ENCODE peak calls at places on chromosomes 4 and X, in nine cellular contexts. One of them, this sample, is unnamed.

GRCh38 chrX:24364326-24364725 is 3.9 kb downstream of the SUPT20HL1 start:
- DNase-seq in lower lobe of right lung: no peak
- DNase-seq in BJ: no peak
- DNase-seq in neuronal stem cell: no peak
- DNase-seq in neural progenitor cell: no peak
- DNase-seq in PC-9: no peak
- DNase-seq in right lobe of liver: no peak
- DNase-seq in pancreas: no peak
- DNase-seq in AG10803: no peak
- DNase-seq in this sample: no peak

GRCh38 chrX:126137899-126138298 is 28.2 kb downstream of the DCAF12L2 start:
- DNase-seq in lower lobe of right lung: no peak
- DNase-seq in BJ: no peak
- DNase-seq in neuronal stem cell: no peak
- DNase-seq in neural progenitor cell: peak; percentile 10
- DNase-seq in PC-9: no peak
- DNase-seq in right lobe of liver: no peak
- DNase-seq in pancreas: no peak
- DNase-seq in AG10803: no peak
- DNase-seq in this sample: no peak

GRCh38 chr4:41887821-41888699 is 47.2 kb upstream of the TMEM33 start:
- DNase-seq in lower lobe of right lung: no peak
- DNase-seq in BJ: peak; percentile 1
- DNase-seq in neuronal stem cell: no peak
- DNase-seq in neural progenitor cell: peak; percentile 61
- DNase-seq in PC-9: no peak
- DNase-seq in right lobe of liver: no peak
- DNase-seq in pancreas: no peak
- DNase-seq in AG10803: peak; percentile 48
- DNase-seq in this sample: peak; percentile 13

GRCh38 chrX:50111762-50112161 is 89.0 kb downstream of the AKAP4 start:
- DNase-seq in lower lobe of right lung: peak; percentile 42
- DNase-seq in BJ: no peak
- DNase-seq in neuronal stem cell: no peak
- DNase-seq in neural progenitor cell: no peak
- DNase-seq in PC-9: no peak
- DNase-seq in right lobe of liver: no peak
- DNase-seq in pancreas: peak; percentile 60
- DNase-seq in AG10803: no peak
- DNase-seq in this sample: no peak

GRCh38 chr4:186699298-186699697 is 24.4 kb downstream of the FAT1 start:
- DNase-seq in lower lobe of right lung: no peak
- DNase-seq in BJ: no peak
- DNase-seq in neuronal stem cell: no peak
- DNase-seq in neural progenitor cell: no peak
- DNase-seq in PC-9: no peak
- DNase-seq in right lobe of liver: no peak
- DNase-seq in pancreas: peak; percentile 48
- DNase-seq in AG10803: peak; percentile 27
- DNase-seq in this sample: no peak

GRCh38 chr4:88219099-88219498 is 60.7 kb upstream of the ABCG2 start:
- DNase-seq in lower lobe of right lung: no peak
- DNase-seq in BJ: no peak
- DNase-seq in neuronal stem cell: peak; percentile 33
- DNase-seq in neural progenitor cell: peak; percentile 53
- DNase-seq in PC-9: no peak
- DNase-seq in right lobe of liver: no peak
- DNase-seq in pancreas: no peak
- DNase-seq in AG10803: peak; percentile 59
- DNase-seq in this sample: no peak

GRCh38 chr4:103400405-103400804 is 202.3 kb upstream of the CENPE start:
- DNase-seq in lower lobe of right lung: no peak
- DNase-seq in BJ: no peak
- DNase-seq in neuronal stem cell: no peak
- DNase-seq in neural progenitor cell: no peak
- DNase-seq in PC-9: no peak
- DNase-seq in right lobe of liver: no peak
- DNase-seq in pancreas: no peak
- DNase-seq in AG10803: no peak
- DNase-seq in this sample: peak; percentile 5

GRCh38 chr4:55727746-55728145 is 91.6 kb upstream of the NMU start:
- DNase-seq in lower lobe of right lung: no peak
- DNase-seq in BJ: no peak
- DNase-seq in neuronal stem cell: no peak
- DNase-seq in neural progenitor cell: no peak
- DNase-seq in PC-9: no peak
- DNase-seq in right lobe of liver: no peak
- DNase-seq in pancreas: no peak
- DNase-seq in AG10803: no peak
- DNase-seq in this sample: no peak

GRCh38 chr4:15792974-15793373 is 14.8 kb downstream of the CD38 start:
- DNase-seq in lower lobe of right lung: no peak
- DNase-seq in BJ: no peak
- DNase-seq in neuronal stem cell: no peak
- DNase-seq in neural progenitor cell: no peak
- DNase-seq in PC-9: no peak
- DNase-seq in right lobe of liver: no peak
- DNase-seq in pancreas: no peak
- DNase-seq in AG10803: no peak
- DNase-seq in this sample: no peak

GRCh38 chrX:154531626-154532025 is 15.0 kb downstream of the G6PD start:
- DNase-seq in lower lobe of right lung: peak; percentile 58
- DNase-seq in BJ: no peak
- DNase-seq in neuronal stem cell: no peak
- DNase-seq in neural progenitor cell: no peak
- DNase-seq in PC-9: no peak
- DNase-seq in right lobe of liver: no peak
- DNase-seq in pancreas: no peak
- DNase-seq in AG10803: no peak
- DNase-seq in this sample: no peak

GRCh38 chr4:53365486-53366300 is at the start of gene SCFD2:
- DNase-seq in lower lobe of right lung: peak; percentile 98
- DNase-seq in BJ: peak; percentile 76
- DNase-seq in neuronal stem cell: peak; percentile 89
- DNase-seq in neural progenitor cell: peak; percentile 95
- DNase-seq in PC-9: peak; percentile 90
- DNase-seq in right lobe of liver: peak; percentile 99
- DNase-seq in pancreas: peak; percentile 95
- DNase-seq in AG10803: peak; percentile 96
- DNase-seq in this sample: peak; percentile 83

GRCh38 chr4:53365121-53365485 is 758 bp downstream of the SCFD2 start:
- DNase-seq in lower lobe of right lung: no peak
- DNase-seq in BJ: no peak
- DNase-seq in neuronal stem cell: no peak
- DNase-seq in neural progenitor cell: peak; percentile 37
- DNase-seq in PC-9: no peak
- DNase-seq in right lobe of liver: no peak
- DNase-seq in pancreas: no peak
- DNase-seq in AG10803: no peak
- DNase-seq in this sample: no peak

GRCh38 chr4:53364624-53365023 is 1.2 kb downstream of the SCFD2 start:
- DNase-seq in lower lobe of right lung: no peak
- DNase-seq in BJ: no peak
- DNase-seq in neuronal stem cell: no peak
- DNase-seq in neural progenitor cell: no peak
- DNase-seq in PC-9: no peak
- DNase-seq in right lobe of liver: no peak
- DNase-seq in pancreas: no peak
- DNase-seq in AG10803: no peak
- DNase-seq in this sample: no peak

GRCh38 chr4:53362093-53362492 is 3.8 kb downstream of the SCFD2 start:
- DNase-seq in lower lobe of right lung: no peak
- DNase-seq in BJ: no peak
- DNase-seq in neuronal stem cell: no peak
- DNase-seq in neural progenitor cell: no peak
- DNase-seq in PC-9: no peak
- DNase-seq in right lobe of liver: no peak
- DNase-seq in pancreas: no peak
- DNase-seq in AG10803: no peak
- DNase-seq in this sample: no peak

GRCh38 chr4:53361451-53361850 is 4.4 kb downstream of the SCFD2 start:
- DNase-seq in lower lobe of right lung: no peak
- DNase-seq in BJ: no peak
- DNase-seq in neuronal stem cell: no peak
- DNase-seq in neural progenitor cell: no peak
- DNase-seq in PC-9: no peak
- DNase-seq in right lobe of liver: no peak
- DNase-seq in pancreas: no peak
- DNase-seq in AG10803: peak; percentile 50
- DNase-seq in this sample: no peak
- H3K4me3 ChIP-seq in lower lobe of right lung: no peak overlapping the region
- H3K4me3 ChIP-seq in BJ: no peak overlapping the region
- H3K4me3 ChIP-seq in neuronal stem cell: no peak overlapping the region
- H3K4me3 ChIP-seq in neural progenitor cell: no peak overlapping the region
- H3K4me3 ChIP-seq in PC-9: no peak overlapping the region
- H3K4me3 ChIP-seq in right lobe of liver: no peak overlapping the region
- H3K4me3 ChIP-seq in pancreas: no peak overlapping the region
- H3K4me3 ChIP-seq in AG10803: peak overlapping the region; percentile 1
- H3K4me3 ChIP-seq in this sample: no peak overlapping the region

GRCh38 chr4:152937280-152937534 is 1.1 kb downstream of the FHDC1 start:
- DNase-seq in lower lobe of right lung: no peak
- DNase-seq in BJ: no peak
- DNase-seq in neuronal stem cell: no peak
- DNase-seq in neural progenitor cell: no peak
- DNase-seq in PC-9: no peak
- DNase-seq in right lobe of liver: no peak
- DNase-seq in pancreas: no peak
- DNase-seq in AG10803: no peak
- DNase-seq in this sample: no peak

GRCh38 chr4:152935661-152936445 is at the start of gene FHDC1:
- DNase-seq in lower lobe of right lung: peak; percentile 90
- DNase-seq in BJ: no peak
- DNase-seq in neuronal stem cell: peak; percentile 51
- DNase-seq in neural progenitor cell: peak; percentile 91
- DNase-seq in PC-9: peak; percentile 56
- DNase-seq in right lobe of liver: peak; percentile 73
- DNase-seq in pancreas: peak; percentile 83
- DNase-seq in AG10803: no peak
- DNase-seq in this sample: no peak

GRCh38 chr4:152936446-152937279 is 540 bp downstream of the FHDC1 start:
- DNase-seq in lower lobe of right lung: peak; percentile 59
- DNase-seq in BJ: no peak
- DNase-seq in neuronal stem cell: peak; percentile 45
- DNase-seq in neural progenitor cell: peak; percentile 71
- DNase-seq in PC-9: no peak
- DNase-seq in right lobe of liver: no peak
- DNase-seq in pancreas: peak; percentile 22
- DNase-seq in AG10803: peak; percentile 19
- DNase-seq in this sample: no peak

GRCh38 chr4:152937535-152938236 is 1.6 kb downstream of the FHDC1 start:
- DNase-seq in lower lobe of right lung: peak; percentile 63
- DNase-seq in BJ: no peak
- DNase-seq in neuronal stem cell: peak; percentile 31
- DNase-seq in neural progenitor cell: peak; percentile 61
- DNase-seq in PC-9: no peak
- DNase-seq in right lobe of liver: no peak
- DNase-seq in pancreas: peak; percentile 14
- DNase-seq in AG10803: peak; percentile 26
- DNase-seq in this sample: no peak

GRCh38 chr4:152935138-152935537 is 985 bp upstream of the FHDC1 start:
- DNase-seq in lower lobe of right lung: peak; percentile 49
- DNase-seq in BJ: no peak
- DNase-seq in neuronal stem cell: peak; percentile 35
- DNase-seq in neural progenitor cell: peak; percentile 76
- DNase-seq in PC-9: peak; percentile 68
- DNase-seq in right lobe of liver: no peak
- DNase-seq in pancreas: peak; percentile 35
- DNase-seq in AG10803: no peak
- DNase-seq in this sample: no peak
- H3K4me3 ChIP-seq in lower lobe of right lung: peak overlapping the region; percentile 64
- H3K4me3 ChIP-seq in BJ: no peak overlapping the region
- H3K4me3 ChIP-seq in neuronal stem cell: peak overlapping the region; percentile 56
- H3K4me3 ChIP-seq in neural progenitor cell: peak overlapping the region; percentile 79
- H3K4me3 ChIP-seq in PC-9: peak overlapping the region; percentile 80
- H3K4me3 ChIP-seq in right lobe of liver: no peak overlapping the region
- H3K4me3 ChIP-seq in pancreas: peak overlapping the region; percentile 67
- H3K4me3 ChIP-seq in AG10803: no peak overlapping the region
- H3K4me3 ChIP-seq in this sample: no peak overlapping the region

GRCh38 chrX:71910526-71911022 is at the start of gene NHSL2:
- DNase-seq in lower lobe of right lung: peak; percentile 40
- DNase-seq in BJ: no peak
- DNase-seq in neuronal stem cell: peak; percentile 37
- DNase-seq in neural progenitor cell: peak; percentile 73
- DNase-seq in PC-9: no peak
- DNase-seq in right lobe of liver: no peak
- DNase-seq in pancreas: no peak
- DNase-seq in AG10803: peak; percentile 2
- DNase-seq in this sample: no peak

GRCh38 chrX:71911023-71911730 is 532 bp downstream of the NHSL2 start:
- DNase-seq in lower lobe of right lung: no peak
- DNase-seq in BJ: no peak
- DNase-seq in neuronal stem cell: peak; percentile 42
- DNase-seq in neural progenitor cell: peak; percentile 83
- DNase-seq in PC-9: no peak
- DNase-seq in right lobe of liver: no peak
- DNase-seq in pancreas: no peak
- DNase-seq in AG10803: no peak
- DNase-seq in this sample: no peak

GRCh38 chrX:71913156-71913950 is 2.7 kb downstream of the NHSL2 start:
- DNase-seq in lower lobe of right lung: no peak
- DNase-seq in BJ: no peak
- DNase-seq in neuronal stem cell: no peak
- DNase-seq in neural progenitor cell: no peak
- DNase-seq in PC-9: no peak
- DNase-seq in right lobe of liver: no peak
- DNase-seq in pancreas: no peak
- DNase-seq in AG10803: no peak
- DNase-seq in this sample: no peak

GRCh38 chrX:71911731-71912050 is 1.0 kb downstream of the NHSL2 start:
- DNase-seq in lower lobe of right lung: no peak
- DNase-seq in BJ: no peak
- DNase-seq in neuronal stem cell: no peak
- DNase-seq in neural progenitor cell: peak; percentile 74
- DNase-seq in PC-9: no peak
- DNase-seq in right lobe of liver: no peak
- DNase-seq in pancreas: no peak
- DNase-seq in AG10803: no peak
- DNase-seq in this sample: no peak

DNA sequence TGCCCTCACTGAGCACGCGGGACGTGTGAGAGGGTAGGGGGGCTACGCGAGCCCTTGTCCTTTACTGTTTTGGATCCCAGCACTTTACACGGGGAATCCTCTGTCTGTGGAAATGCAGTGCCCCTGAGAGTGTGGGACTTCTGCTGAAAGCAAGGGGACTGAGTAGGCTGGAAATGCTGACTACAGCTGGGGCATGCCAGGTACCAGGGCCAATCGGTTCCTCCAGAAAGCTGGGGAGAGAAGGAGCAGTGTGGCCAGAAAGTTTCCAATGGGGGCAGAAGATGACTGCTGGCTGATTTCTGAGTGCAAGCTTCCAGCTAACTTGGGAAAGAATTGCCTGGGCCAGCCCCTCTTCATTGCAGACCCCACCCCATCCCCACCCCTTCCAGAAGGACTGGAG is 1.5 kb downstream of the NHSL2 start:
- DNase-seq in lower lobe of right lung: no peak
- DNase-seq in BJ: no peak
- DNase-seq in neuronal stem cell: no peak
- DNase-seq in neural progenitor cell: peak; percentile 4
- DNase-seq in PC-9: no peak
- DNase-seq in right lobe of liver: no peak
- DNase-seq in pancreas: no peak
- DNase-seq in AG10803: no peak
- DNase-seq in this sample: no peak
- H3K4me3 ChIP-seq in lower lobe of right lung: peak overlapping the region; percentile 46
- H3K4me3 ChIP-seq in BJ: no peak overlapping the region
- H3K4me3 ChIP-seq in neuronal stem cell: peak overlapping the region; percentile 74
- H3K4me3 ChIP-seq in neural progenitor cell: peak overlapping the region; percentile 73
- H3K4me3 ChIP-seq in PC-9: no peak overlapping the region
- H3K4me3 ChIP-seq in right lobe of liver: no peak overlapping the region
- H3K4me3 ChIP-seq in pancreas: no peak overlapping the region
- H3K4me3 ChIP-seq in AG10803: peak overlapping the region; percentile 45
- H3K4me3 ChIP-seq in this sample: peak overlapping the region; percentile 56

GRCh38 chr4:4941741-4942140 is 77.5 kb downstream of the CYTL1 start:
- DNase-seq in lower lobe of right lung: no peak
- DNase-seq in BJ: no peak
- DNase-seq in neuronal stem cell: no peak
- DNase-seq in neural progenitor cell: no peak
- DNase-seq in PC-9: no peak
- DNase-seq in right lobe of liver: no peak
- DNase-seq in pancreas: no peak
- DNase-seq in AG10803: no peak
- DNase-seq in this sample: no peak
- H3K4me3 ChIP-seq in lower lobe of right lung: no peak overlapping the region
- H3K4me3 ChIP-seq in BJ: no peak overlapping the region
- H3K4me3 ChIP-seq in neuronal stem cell: no peak overlapping the region
- H3K4me3 ChIP-seq in neural progenitor cell: no peak overlapping the region
- H3K4me3 ChIP-seq in PC-9: no peak overlapping the region
- H3K4me3 ChIP-seq in right lobe of liver: no peak overlapping the region
- H3K4me3 ChIP-seq in pancreas: no peak overlapping the region
- H3K4me3 ChIP-seq in AG10803: no peak overlapping the region
- H3K4me3 ChIP-seq in this sample: no peak overlapping the region